ENCODE peak calls at places on chromosomes 3 and 15, in five cellular contexts. B is heart left ventricle, L is HCT116, K is right lobe of liver, P is mucosa of descending colon. E is an unnamed sample.

GRCh38 chr3:11671648-11672100 is 28.0 kb upstream of the VGLL4 start:
- DNase-seq in B (peak; percentile 40), L (peak; percentile 3), K (no peak), P (no peak), E (no peak)

GRCh38 chr15:44545934-44546802 is 9.2 kb downstream of the EIF3J start:
- DNase-seq in B (no peak), L (no peak), K (no peak), P (no peak), E (peak; percentile 43)

GRCh38 chr3:40582401-40583027 is 57.8 kb downstream of the ZNF621 start:
- DNase-seq in B (no peak), L (no peak), K (no peak), P (no peak), E (no peak)

GRCh38 chr3:128753715-128754114 is 27.7 kb downstream of the RAB7A start:
- DNase-seq in B (no peak), L (no peak), K (no peak), P (no peak), E (no peak)

GRCh38 chr15:101479851-101480612 is 9.5 kb downstream of the PCSK6 start:
- DNase-seq in B (no peak), L (no peak), K (no peak), P (no peak), E (no peak)

GRCh38 chr3:136929984-136930671 is 27.7 kb upstream of the IL20RB start:
- DNase-seq in B (peak; percentile 47), L (no peak), K (peak; percentile 56), P (peak; percentile 87), E (no peak)

GRCh38 chr15:66291816-66292215 is 1.6 kb upstream of the DIS3L start:
- DNase-seq in B (no peak), L (no peak), K (no peak), P (no peak), E (no peak)

GRCh38 chr3:53750253-53751210 is 95.7 kb downstream of the CHDH start:
- DNase-seq in B (no peak), L (no peak), K (no peak), P (no peak), E (no peak)

GRCh38 chr15:65414841-65415621 is 7.7 kb downstream of the IGDCC4 start:
- DNase-seq in B (no peak), L (no peak), K (no peak), P (no peak), E (peak; percentile 64)

GRCh38 chr15:68028137-68028771 is 25.9 kb upstream of the PIAS1 start:
- DNase-seq in B (no peak), L (no peak), K (no peak), P (no peak), E (no peak)

GRCh38 chr3:152486364-152486763 is 217.6 kb downstream of the MBNL1 start:
- DNase-seq in B (no peak), L (no peak), K (no peak), P (no peak), E (no peak)

GRCh38 chr3:152491922-152492321 is 223.2 kb downstream of the MBNL1 start:
- DNase-seq in B (no peak), L (no peak), K (no peak), P (no peak), E (no peak)

GRCh38 chr3:152488449-152488848 is 219.7 kb downstream of the MBNL1 start:
- DNase-seq in B (no peak), L (no peak), K (no peak), P (no peak), E (no peak)
- H3K4me3 ChIP-seq in B (no peak overlapping the region), L (no peak overlapping the region), K (no peak overlapping the region), P (no peak overlapping the region), E (no peak overlapping the region)

GRCh38 chr3:47000198-47000815 is 20.8 kb downstream of the NBEAL2 start:
- DNase-seq in B (peak; percentile 40), L (no peak), K (peak; percentile 11), P (no peak), E (peak; percentile 71)

GRCh38 chr3:46999516-47000197 is 20.2 kb downstream of the NBEAL2 start:
- DNase-seq in B (peak; percentile 17), L (no peak), K (peak; percentile 15), P (no peak), E (no peak)

GRCh38 chr3:46997453-46998091 is 18.1 kb downstream of the NBEAL2 start:
- DNase-seq in B (peak; percentile 23), L (no peak), K (peak; percentile 21), P (no peak), E (no peak)

GRCh38 chr3:46998121-46998851 is 18.8 kb downstream of the NBEAL2 start:
- DNase-seq in B (peak; percentile 76), L (peak; percentile 59), K (peak; percentile 73), P (peak; percentile 91), E (no peak)

DNA sequence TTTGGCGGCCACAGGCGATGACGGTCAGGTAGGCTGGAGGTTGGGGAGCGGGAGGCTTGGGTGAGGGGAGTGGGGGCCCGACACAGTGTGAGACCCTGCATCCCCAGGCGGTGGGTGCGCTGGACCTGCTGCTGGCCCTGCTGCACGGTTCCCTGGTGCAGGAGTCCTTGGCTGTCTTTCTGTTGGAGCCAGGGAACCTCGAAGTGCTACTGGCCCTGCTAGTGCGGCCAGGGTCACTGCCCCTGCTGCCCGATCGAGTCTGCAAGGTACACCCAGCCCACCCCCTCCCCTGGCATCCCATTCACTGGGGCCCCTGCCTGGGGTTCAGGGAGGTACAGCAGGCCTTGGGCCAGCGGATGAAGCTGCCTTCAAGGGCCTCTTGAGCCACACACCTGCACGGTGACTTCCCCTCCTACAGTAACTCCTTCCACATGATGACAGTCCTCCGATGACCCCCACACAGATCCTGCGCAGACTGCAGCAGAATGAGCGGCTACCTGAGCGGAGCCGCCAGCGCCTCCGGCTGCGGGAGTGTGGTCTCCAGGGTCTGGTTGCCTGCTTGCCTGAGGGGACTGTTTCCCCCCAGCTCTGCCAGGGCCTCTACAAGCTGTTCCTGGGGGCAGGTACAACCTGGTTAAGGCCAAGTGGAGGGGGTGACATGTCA is 19.5 kb downstream of the NBEAL2 start:
- DNase-seq in B (peak; percentile 17), L (no peak), K (no peak), P (no peak), E (no peak)
- TF ChIP-seq CTCF in B (no peak), L (no peak), K (no peak), P (no peak), E (no peak)

DNA sequence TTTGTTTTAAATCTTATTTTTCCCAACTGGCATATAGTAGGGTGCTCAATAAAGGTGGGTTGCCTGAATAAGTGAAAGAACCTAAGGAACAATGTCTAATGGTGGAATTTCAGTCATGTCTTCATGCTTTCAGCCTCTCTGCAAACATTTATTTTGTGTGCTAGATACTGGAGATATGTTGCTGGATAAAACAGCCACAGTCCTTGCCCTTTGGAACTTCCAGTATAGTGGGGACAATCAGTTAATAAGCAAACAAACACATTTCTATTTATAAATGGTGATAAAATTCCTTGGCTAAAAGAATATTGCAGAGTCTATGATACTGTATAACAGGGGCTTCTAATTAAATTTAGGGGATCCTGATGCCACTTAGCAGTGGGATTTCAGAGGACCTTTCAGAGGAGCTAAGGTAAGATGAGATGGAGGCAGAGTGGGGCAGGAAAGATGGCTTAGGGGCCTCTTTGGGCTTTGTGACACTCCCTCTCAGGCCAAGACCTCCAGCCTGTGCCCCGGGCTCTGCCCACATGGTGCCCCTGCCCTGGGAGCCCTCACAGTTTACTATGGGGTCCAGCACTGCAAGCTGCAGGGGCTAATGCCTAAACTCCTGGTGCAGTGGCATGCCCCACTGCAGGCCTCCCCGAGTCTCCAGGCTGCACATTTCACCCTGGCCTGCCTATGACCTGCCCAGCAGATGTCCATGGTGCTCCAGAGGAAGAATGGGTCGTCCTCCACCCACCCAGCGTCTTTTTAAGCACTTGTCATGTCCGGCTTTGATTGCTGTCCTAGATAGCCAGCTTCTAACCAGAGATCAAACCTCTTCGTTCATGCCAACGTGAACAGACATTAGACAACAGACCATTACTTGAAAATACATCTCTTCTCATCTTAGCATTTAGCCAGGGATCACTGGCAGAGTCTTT is 61.6 kb upstream of the PRR23C start:
- DNase-seq in B (no peak), L (no peak), K (no peak), P (no peak), E (no peak)
- H3K4me3 ChIP-seq in B (no peak overlapping the region), L (no peak overlapping the region), K (no peak overlapping the region), P (no peak overlapping the region), E (no peak overlapping the region)

GRCh38 chr3:111857474-111857873 is 1.6 kb upstream of the PHLDB2 start:
- DNase-seq in B (no peak), L (no peak), K (no peak), P (no peak), E (no peak)
- TF ChIP-seq CTCF in B (no peak), L (no peak), K (no peak), P (no peak), E (no peak)

GRCh38 chr3:15894382-15894781 is 96.6 kb upstream of the ANKRD28 start:
- DNase-seq in B (no peak), L (no peak), K (no peak), P (no peak), E (no peak)
- H3K4me3 ChIP-seq in B (peak overlapping the region; percentile 6), L (no peak overlapping the region), K (no peak overlapping the region), P (no peak overlapping the region), E (no peak overlapping the region)

GRCh38 chr15:95025924-95026728 is 794.8 kb downstream of the MCTP2 start:
- DNase-seq in B (no peak), L (peak; percentile 13), K (no peak), P (peak; percentile 40), E (peak; percentile 80)
- TF ChIP-seq CTCF in B (peak; percentile 48), L (peak; percentile 13), K (peak; percentile 46), P (no peak), E (peak; percentile 80)

GRCh38 chr3:47343471-47343971 is 37.3 kb upstream of the PTPN23 start:
- DNase-seq in B (no peak), L (no peak), K (no peak), P (no peak), E (no peak)

GRCh38 chr3:47342812-47343211 is 38.0 kb upstream of the PTPN23 start:
- DNase-seq in B (no peak), L (no peak), K (no peak), P (no peak), E (no peak)

GRCh38 chr3:47348411-47349154 is 32.2 kb upstream of the PTPN23 start:
- DNase-seq in B (no peak), L (no peak), K (no peak), P (no peak), E (no peak)

GRCh38 chr3:47344971-47345370 is 35.9 kb upstream of the PTPN23 start:
- DNase-seq in B (no peak), L (no peak), K (no peak), P (no peak), E (no peak)

GRCh38 chr3:47347217-47347801 is 33.5 kb upstream of the PTPN23 start:
- DNase-seq in B (no peak), L (no peak), K (no peak), P (peak; percentile 14), E (no peak)
- H3K4me3 ChIP-seq in B (no peak overlapping the region), L (no peak overlapping the region), K (no peak overlapping the region), P (no peak overlapping the region), E (no peak overlapping the region)